ENCODE peak calls at places on chromosomes 5 and 9, in four cellular contexts. E is fibroblast of mammary gland; Y is iris pigment epithelial cell; K is effector memory CD8-positive, alpha-beta T cell. I is an unnamed sample.

GRCh38 chr9:126550891-126551351 is 62.8 kb upstream of the LMX1B start:
- DNase-seq in Y (no peak), E (no peak), K (no peak), I (no peak)

GRCh38 chr9:129597355-129598088 is 23.4 kb downstream of the C9orf50 start:
- DNase-seq in K (peak), Y (peak), E (peak), I (no peak)

GRCh38 chr9:20620658-20621552 is 1.4 kb downstream of the MLLT3 start:
- DNase-seq in Y (peak), E (peak), K (peak), I (peak)

GRCh38 chr5:6856658-6857057 is 143.4 kb downstream of the TENT4A start:
- DNase-seq in E (no peak), K (no peak), Y (no peak), I (no peak)

GRCh38 chr9:133514475-133515239 is 10.1 kb downstream of the MYMK start:
- DNase-seq in K (no peak), Y (no peak), E (no peak), I (no peak)

GRCh38 chr9:93814561-93814960 is 140.6 kb downstream of the BARX1 start:
- DNase-seq in E (no peak), Y (no peak), K (no peak), I (no peak)

GRCh38 chr9:69658987-69659677 is 13.0 kb downstream of the APBA1 start:
- DNase-seq in E (no peak), Y (no peak), K (no peak), I (no peak)

GRCh38 chr5:1011226-1011631 is 2.6 kb downstream of the NKD2 start:
- DNase-seq in Y (no peak), E (no peak), K (no peak), I (peak)

GRCh38 chr5:74233571-74233970 is 407.0 kb downstream of the ENC1 start:
- DNase-seq in Y (peak), K (no peak), E (peak), I (no peak)

GRCh38 chr9:6567140-6567591 is 78.4 kb downstream of the GLDC start:
- DNase-seq in E (peak), Y (peak), K (no peak), I (no peak)

GRCh38 chr9:131954299-131954698 is 125.4 kb downstream of the MED27 start:
- DNase-seq in K (no peak), E (no peak), Y (peak), I (no peak)

GRCh38 chr5:44943637-44944036 is 134.9 kb downstream of the MRPS30 start:
- DNase-seq in K (no peak), Y (no peak), E (no peak), I (no peak)

GRCh38 chr5:120769291-120769872 is 305.3 kb downstream of the PRR16 start:
- DNase-seq in E (peak), K (no peak), Y (peak), I (no peak)

GRCh38 chr5:11904270-11904906 is at the start of gene CTNND2:
- DNase-seq in E (no peak), Y (peak), K (no peak), I (no peak)

GRCh38 chr9:70040506-70040905 is 3.1 kb upstream of the MAMDC2 start:
- DNase-seq in K (no peak), Y (no peak), E (no peak), I (no peak)

GRCh38 chr5:66518052-66518451 is 78.1 kb upstream of the MAST4 start:
- DNase-seq in Y (no peak), K (no peak), E (no peak), I (no peak)

GRCh38 chr5:169162407-169162806 is 138.5 kb downstream of the SLIT3 start:
- DNase-seq in E (peak), K (no peak), Y (no peak), I (no peak)

GRCh38 chr9:113579270-113580040 is 115.9 kb downstream of the RGS3 start:
- DNase-seq in K (peak), Y (peak), E (no peak), I (no peak)

GRCh38 chr5:99019254-99019653 is 90.4 kb upstream of the CHD1 start:
- DNase-seq in Y (peak), E (peak), K (no peak), I (no peak)

GRCh38 chr9:113178087-113178486 is 27.3 kb downstream of the SLC31A2 start:
- DNase-seq in Y (peak), K (no peak), E (peak), I (no peak)

GRCh38 chr5:555058-555623 is 30.9 kb upstream of the SLC9A3 start:
- DNase-seq in K (no peak), Y (no peak), E (no peak), I (no peak)

GRCh38 chr9:93228453-93228852 is 44.5 kb downstream of the WNK2 start:
- DNase-seq in K (no peak), E (no peak), Y (no peak), I (no peak)

GRCh38 chr9:86410281-86410680 is 56.1 kb upstream of the TUT7 start:
- DNase-seq in Y (no peak), E (no peak), K (no peak), I (no peak)

GRCh38 chr5:150206076-150206779 is 16.4 kb downstream of the SLC6A7 start:
- DNase-seq in Y (no peak), E (no peak), K (no peak), I (no peak)

GRCh38 chr9:135104761-135105160 is 17.3 kb downstream of the OLFM1 start:
- DNase-seq in Y (no peak), E (no peak), K (no peak), I (no peak)

GRCh38 chr9:137482094-137482781 is 23.1 kb upstream of the NSMF start:
- DNase-seq in Y (peak), E (peak), K (no peak), I (no peak)

GRCh38 chr9:135524130-135524861 is 3.1 kb downstream of the LCN1 start:
- DNase-seq in Y (no peak), K (no peak), E (no peak), I (no peak)

I was measured in CD4-positive, alpha-beta memory T cell.